ENCODE peak calls at places on chromosome 19, in five cellular contexts. L, Y, I, A and U are unnamed samples.

GRCh38 chr19:49567722-49568454 is 12.5 kb downstream of the NOSIP start:
- DNase-seq in L (no peak), A (no peak), I (peak; percentile 57), Y (no peak), U (no peak)

GRCh38 chr19:53172892-53173291 is 14.0 kb upstream of the ZNF347 start:
- DNase-seq in A (no peak), Y (no peak), L (no peak), I (no peak), U (no peak)

GRCh38 chr19:37413243-37414084 is 42.6 kb downstream of the ZNF527 start:
- DNase-seq in I (no peak), A (no peak), L (no peak), Y (no peak), U (no peak)

GRCh38 chr19:28103916-28104315 is 1109.0 kb downstream of the UQCRFS1 start:
- DNase-seq in A (no peak), I (no peak), L (no peak), Y (no peak), U (no peak)

GRCh38 chr19:49570138-49570856 is 10.1 kb downstream of the NOSIP start:
- DNase-seq in A (peak; percentile 86), Y (peak; percentile 61), L (no peak), I (peak; percentile 73), U (peak; percentile 86)

GRCh38 chr19:1555802-1556638 is 12.1 kb downstream of the MEX3D start:
- DNase-seq in A (no peak), L (no peak), I (no peak), Y (no peak), U (no peak)

GRCh38 chr19:1624458-1624857 is 19.2 kb upstream of the UQCR11 start:
- DNase-seq in Y (peak; percentile 15), L (no peak), A (peak; percentile 2), I (peak; percentile 48), U (no peak)

GRCh38 chr19:45767410-45767880 is 1.6 kb downstream of the SIX5 start:
- DNase-seq in A (peak; percentile 12), I (peak; percentile 74), Y (peak; percentile 81), L (no peak), U (no peak)

GRCh38 chr19:16897572-16898056 is 8.8 kb downstream of the F2RL3 start:
- DNase-seq in L (no peak), Y (peak; percentile 9), A (no peak), I (peak; percentile 47), U (no peak)

GRCh38 chr19:22595918-22596341 is 38.2 kb upstream of the ZNF492 start:
- DNase-seq in L (no peak), A (no peak), Y (no peak), I (no peak), U (no peak)

GRCh38 chr19:8988204-8988603 is 22.0 kb downstream of the MUC16 start:
- DNase-seq in A (no peak), I (no peak), L (no peak), Y (no peak), U (no peak)

GRCh38 chr19:14405380-14405757 is 13.8 kb downstream of the DDX39A start:
- DNase-seq in I (no peak), L (no peak), Y (no peak), A (no peak), U (no peak)

GRCh38 chr19:47381653-47382279 is 32.7 kb downstream of the DHX34 start:
- DNase-seq in L (no peak), I (peak; percentile 25), Y (no peak), A (no peak), U (peak; percentile 38)

GRCh38 chr19:4357921-4358326 is 14.6 kb downstream of the MPND start:
- DNase-seq in Y (no peak), I (no peak), L (no peak), A (no peak), U (no peak)

GRCh38 chr19:40229484-40229883 is 3.0 kb upstream of the CCNP start:
- DNase-seq in A (no peak), I (no peak), L (no peak), Y (peak; percentile 47), U (no peak)

GRCh38 chr19:12133069-12133468 is 7.1 kb downstream of the ZNF20 start:
- DNase-seq in Y (no peak), L (no peak), A (no peak), I (no peak), U (no peak)

GRCh38 chr19:11035441-11036377 is 53.6 kb upstream of the LDLR start:
- DNase-seq in Y (peak; percentile 59), L (peak; percentile 59), A (peak; percentile 55), I (peak; percentile 95), U (peak; percentile 93)

GRCh38 chr19:489418-490196 is 6.7 kb upstream of the MADCAM1 start:
- DNase-seq in Y (peak; percentile 18), L (peak; percentile 71), I (no peak), A (no peak), U (peak; percentile 66)

GRCh38 chr19:50322931-50323781 is 6.0 kb downstream of the KCNC3 start:
- DNase-seq in A (no peak), L (no peak), Y (no peak), I (no peak), U (peak; percentile 6)

GRCh38 chr19:3464797-3465235 is 15.5 kb downstream of the SMIM24 start:
- DNase-seq in L (no peak), I (no peak), Y (no peak), A (no peak), U (no peak)

GRCh38 chr19:3880471-3881271 is at the start of gene ATCAY:
- DNase-seq in A (peak; percentile 88), Y (no peak), L (peak; percentile 65), I (no peak), U (no peak)

GRCh38 chr19:54366811-54367210 is 2.1 kb upstream of the LAIR1 start:
- DNase-seq in Y (no peak), I (no peak), L (no peak), A (no peak), U (no peak)

GRCh38 chr19:2602391-2603181 is 99.9 kb downstream of the GNG7 start:
- DNase-seq in A (no peak), I (peak; percentile 74), L (peak; percentile 73), Y (peak; percentile 96), U (no peak)

GRCh38 chr19:46993622-46994021 is 26.0 kb upstream of the NPAS1 start:
- DNase-seq in I (no peak), Y (no peak), A (no peak), L (no peak), U (no peak)

GRCh38 chr19:10520652-10521318 is 3.5 kb upstream of the S1PR5 start:
- DNase-seq in I (no peak), L (no peak), A (no peak), Y (no peak), U (no peak)

GRCh38 chr19:17803264-17803896 is 8.4 kb downstream of the B3GNT3 start:
- DNase-seq in L (no peak), A (no peak), Y (no peak), I (no peak), U (no peak)

GRCh38 chr19:23093832-23094231 is 23.0 kb upstream of the ZNF730 start:
- DNase-seq in Y (no peak), A (no peak), I (no peak), L (no peak), U (no peak)

GRCh38 chr19:46648070-46648960 is 12.3 kb upstream of the GNG8 start:
- DNase-seq in Y (no peak), I (no peak), L (no peak), A (no peak), U (peak; percentile 60)

GRCh38 chr19:44707794-44708193 is 8.8 kb downstream of the CEACAM16 start:
- DNase-seq in A (no peak), I (no peak), Y (no peak), L (no peak), U (no peak)

GRCh38 chr19:1816530-1817298 is 4.6 kb upstream of the ATP8B3 start:
- DNase-seq in Y (no peak), I (no peak), A (no peak), L (no peak), U (no peak)

GRCh38 chr19:36488118-36488815 is 1.1 kb downstream of the ZNF566 start:
- DNase-seq in A (no peak), Y (peak; percentile 42), L (no peak), I (no peak), U (no peak)

GRCh38 chr19:21508198-21508597 is 2.8 kb downstream of the ZNF429 start:
- DNase-seq in I (no peak), Y (no peak), A (no peak), L (no peak), U (no peak)

GRCh38 chr19:13689050-13689449 is 75.3 kb upstream of the MRI1 start:
- DNase-seq in A (no peak), I (no peak), L (no peak), Y (peak; percentile 10), U (peak; percentile 27)

GRCh38 chr19:40671404-40671803 is 19.0 kb downstream of the NUMBL start:
- DNase-seq in I (no peak), L (no peak), Y (no peak), A (no peak), U (no peak)

GRCh38 chr19:28313633-28314032 is 899.3 kb downstream of the UQCRFS1 start:
- DNase-seq in Y (peak; percentile 99), L (no peak), A (no peak), I (no peak), U (no peak)

GRCh38 chr19:343941-344624 is 513 bp downstream of the MIER2 start:
- DNase-seq in L (no peak), I (no peak), Y (no peak), A (peak; percentile 59), U (peak; percentile 91)